ENCODE peak calls at places on chromosome 15, in five cellular contexts. One of them, this sample, is unnamed.

GRCh38 chr15:88657326-88658069 is 18.7 kb downstream of the ISG20 start:
- DNase-seq in IMR-90: peak; percentile 61
- DNase-seq in K562: peak; percentile 70
- DNase-seq in GM12878: no peak
- DNase-seq in SK-N-SH: peak; percentile 78
- DNase-seq in this sample: peak; percentile 78

GRCh38 chr15:65305776-65306175 is 1.3 kb downstream of the RNU5B-1 start:
- DNase-seq in IMR-90: no peak
- DNase-seq in K562: no peak
- DNase-seq in GM12878: no peak
- DNase-seq in SK-N-SH: no peak
- DNase-seq in this sample: no peak

GRCh38 chr15:76107169-76107568 is 47.4 kb downstream of the TMEM266 start:
- DNase-seq in IMR-90: no peak
- DNase-seq in K562: no peak
- DNase-seq in GM12878: no peak
- DNase-seq in SK-N-SH: no peak
- DNase-seq in this sample: no peak

GRCh38 chr15:68994149-68994548 is 20.3 kb upstream of the NOX5 start:
- DNase-seq in IMR-90: peak; percentile 39
- DNase-seq in K562: no peak
- DNase-seq in GM12878: no peak
- DNase-seq in SK-N-SH: no peak
- DNase-seq in this sample: no peak

GRCh38 chr15:25762015-25762662 is 101.0 kb downstream of the ATP10A start:
- DNase-seq in IMR-90: peak; percentile 27
- DNase-seq in K562: no peak
- DNase-seq in GM12878: no peak
- DNase-seq in SK-N-SH: no peak
- DNase-seq in this sample: no peak

GRCh38 chr15:66154581-66154980 is 99.0 kb downstream of the MEGF11 start:
- DNase-seq in IMR-90: no peak
- DNase-seq in K562: no peak
- DNase-seq in GM12878: no peak
- DNase-seq in SK-N-SH: no peak
- DNase-seq in this sample: no peak

GRCh38 chr15:58574612-58575011 is 142.8 kb downstream of the LIPC start:
- DNase-seq in IMR-90: no peak
- DNase-seq in K562: no peak
- DNase-seq in GM12878: no peak
- DNase-seq in SK-N-SH: no peak
- DNase-seq in this sample: peak; percentile 70

GRCh38 chr15:50107591-50108408 is 11.2 kb downstream of the ATP8B4 start:
- DNase-seq in IMR-90: no peak
- DNase-seq in K562: no peak
- DNase-seq in GM12878: peak; percentile 68
- DNase-seq in SK-N-SH: no peak
- DNase-seq in this sample: no peak

GRCh38 chr15:90013503-90013937 is 12.4 kb downstream of the ZNF710 start:
- DNase-seq in IMR-90: no peak
- DNase-seq in K562: no peak
- DNase-seq in GM12878: no peak
- DNase-seq in SK-N-SH: no peak
- DNase-seq in this sample: no peak

GRCh38 chr15:83658406-83658805 is 4.5 kb downstream of the ADAMTSL3 start:
- DNase-seq in IMR-90: no peak
- DNase-seq in K562: no peak
- DNase-seq in GM12878: no peak
- DNase-seq in SK-N-SH: no peak
- DNase-seq in this sample: no peak

GRCh38 chr15:60412807-60413597 is 15.2 kb upstream of the ANXA2 start:
- DNase-seq in IMR-90: no peak
- DNase-seq in K562: no peak
- DNase-seq in GM12878: no peak
- DNase-seq in SK-N-SH: no peak
- DNase-seq in this sample: no peak

GRCh38 chr15:67241132-67241855 is 13.2 kb downstream of the AAGAB start:
- DNase-seq in IMR-90: no peak
- DNase-seq in K562: no peak
- DNase-seq in GM12878: peak; percentile 80
- DNase-seq in SK-N-SH: no peak
- DNase-seq in this sample: no peak

GRCh38 chr15:99282129-99282528 is 30.8 kb downstream of the LRRC28 start:
- DNase-seq in IMR-90: no peak
- DNase-seq in K562: no peak
- DNase-seq in GM12878: no peak
- DNase-seq in SK-N-SH: no peak
- DNase-seq in this sample: no peak

GRCh38 chr15:50685976-50686467 is 575 bp downstream of the TRPM7 start:
- DNase-seq in IMR-90: peak; percentile 47
- DNase-seq in K562: peak; percentile 45
- DNase-seq in GM12878: peak; percentile 26
- DNase-seq in SK-N-SH: peak; percentile 70
- DNase-seq in this sample: peak; percentile 64

GRCh38 chr15:59680346-59680745 is 8.8 kb downstream of the BNIP2 start:
- DNase-seq in IMR-90: no peak
- DNase-seq in K562: no peak
- DNase-seq in GM12878: no peak
- DNase-seq in SK-N-SH: no peak
- DNase-seq in this sample: no peak

GRCh38 chr15:27463699-27464098 is 492.7 kb downstream of the GABRG3 start:
- DNase-seq in IMR-90: no peak
- DNase-seq in K562: no peak
- DNase-seq in GM12878: no peak
- DNase-seq in SK-N-SH: no peak
- DNase-seq in this sample: no peak

GRCh38 chr15:34815836-34816235 is 20.5 kb upstream of the ACTC1 start:
- DNase-seq in IMR-90: peak; percentile 69
- DNase-seq in K562: no peak
- DNase-seq in GM12878: no peak
- DNase-seq in SK-N-SH: no peak
- DNase-seq in this sample: no peak

GRCh38 chr15:82624008-82624407 is 23.2 kb downstream of the CPEB1 start:
- DNase-seq in IMR-90: no peak
- DNase-seq in K562: no peak
- DNase-seq in GM12878: no peak
- DNase-seq in SK-N-SH: no peak
- DNase-seq in this sample: no peak

GRCh38 chr15:63044645-63045437 is 2.3 kb downstream of the TPM1 start:
- DNase-seq in IMR-90: peak; percentile 68
- DNase-seq in K562: no peak
- DNase-seq in GM12878: no peak
- DNase-seq in SK-N-SH: no peak
- DNase-seq in this sample: no peak

GRCh38 chr15:63041982-63042878 is at the start of gene TPM1:
- DNase-seq in IMR-90: peak; percentile 93
- DNase-seq in K562: no peak
- DNase-seq in GM12878: no peak
- DNase-seq in SK-N-SH: peak; percentile 83
- DNase-seq in this sample: peak; percentile 95

GRCh38 chr15:63044077-63044644 is 1.6 kb downstream of the TPM1 start:
- DNase-seq in IMR-90: no peak
- DNase-seq in K562: no peak
- DNase-seq in GM12878: no peak
- DNase-seq in SK-N-SH: no peak
- DNase-seq in this sample: no peak

GRCh38 chr15:63042879-63043340 is 363 bp downstream of the TPM1 start:
- DNase-seq in IMR-90: no peak
- DNase-seq in K562: no peak
- DNase-seq in GM12878: no peak
- DNase-seq in SK-N-SH: peak; percentile 64
- DNase-seq in this sample: no peak

GRCh38 chr15:63043391-63044076 is 987 bp downstream of the TPM1 start:
- DNase-seq in IMR-90: no peak
- DNase-seq in K562: peak; percentile 16
- DNase-seq in GM12878: no peak
- DNase-seq in SK-N-SH: peak; percentile 60
- DNase-seq in this sample: no peak
- TF ChIP-seq RCOR1 in IMR-90: no peak
- TF ChIP-seq RCOR1 in K562: no peak
- TF ChIP-seq RCOR1 in GM12878: no peak
- TF ChIP-seq RCOR1 in SK-N-SH: no peak
- TF ChIP-seq RCOR1 in this sample: no peak

DNA sequence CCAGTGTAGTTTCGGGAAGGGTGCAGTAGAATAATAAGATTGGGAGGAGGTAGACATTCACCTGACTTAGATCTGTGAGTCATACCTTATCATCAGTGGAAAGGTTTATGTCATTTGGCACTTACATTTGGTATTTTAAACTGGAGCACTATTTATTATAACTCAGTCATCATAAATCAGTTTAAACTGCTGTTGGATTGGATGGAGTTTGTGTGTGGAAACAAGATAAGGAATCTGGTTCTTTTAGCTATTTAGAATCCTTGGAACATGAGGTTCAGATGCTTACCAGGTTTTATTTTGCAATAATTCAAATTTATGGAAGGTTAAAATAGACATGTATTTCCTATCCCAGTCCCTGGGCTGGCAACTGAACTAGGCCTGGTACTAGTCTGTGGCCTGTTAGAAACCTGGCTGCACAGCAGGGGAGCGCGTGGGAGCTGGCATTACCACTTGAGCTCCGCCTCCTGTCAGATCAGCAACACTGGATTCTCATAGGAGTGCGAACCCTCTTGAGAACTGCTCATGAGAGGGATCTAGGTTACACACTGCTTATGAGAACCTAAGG is 34.5 kb downstream of the ZFAND6 start:
- DNase-seq in IMR-90: no peak
- DNase-seq in K562: peak; percentile 9
- DNase-seq in GM12878: no peak
- DNase-seq in SK-N-SH: peak; percentile 23
- DNase-seq in this sample: no peak
- TF ChIP-seq RCOR1 in IMR-90: no peak
- TF ChIP-seq RCOR1 in K562: no peak
- TF ChIP-seq RCOR1 in GM12878: no peak
- TF ChIP-seq RCOR1 in SK-N-SH: no peak
- TF ChIP-seq RCOR1 in this sample: no peak

GRCh38 chr15:39706252-39706651 is 76.4 kb downstream of the FSIP1 start:
- DNase-seq in IMR-90: no peak
- DNase-seq in K562: peak; percentile 21
- DNase-seq in GM12878: no peak
- DNase-seq in SK-N-SH: no peak
- DNase-seq in this sample: no peak

GRCh38 chr15:39700301-39700700 is 82.3 kb downstream of the FSIP1 start:
- DNase-seq in IMR-90: no peak
- DNase-seq in K562: no peak
- DNase-seq in GM12878: no peak
- DNase-seq in SK-N-SH: no peak
- DNase-seq in this sample: no peak

GRCh38 chr15:39701988-39702387 is 80.7 kb downstream of the FSIP1 start:
- DNase-seq in IMR-90: no peak
- DNase-seq in K562: no peak
- DNase-seq in GM12878: no peak
- DNase-seq in SK-N-SH: no peak
- DNase-seq in this sample: no peak

GRCh38 chr15:39704235-39704634 is 78.4 kb downstream of the FSIP1 start:
- DNase-seq in IMR-90: no peak
- DNase-seq in K562: no peak
- DNase-seq in GM12878: no peak
- DNase-seq in SK-N-SH: no peak
- DNase-seq in this sample: no peak

GRCh38 chr15:39704684-39705083 is 78.0 kb downstream of the FSIP1 start:
- DNase-seq in IMR-90: peak; percentile 31
- DNase-seq in K562: peak; percentile 28
- DNase-seq in GM12878: no peak
- DNase-seq in SK-N-SH: no peak
- DNase-seq in this sample: peak; percentile 29
- TF ChIP-seq RCOR1 in IMR-90: no peak
- TF ChIP-seq RCOR1 in K562: peak; percentile 39
- TF ChIP-seq RCOR1 in GM12878: no peak
- TF ChIP-seq RCOR1 in SK-N-SH: no peak
- TF ChIP-seq RCOR1 in this sample: no peak

DNA sequence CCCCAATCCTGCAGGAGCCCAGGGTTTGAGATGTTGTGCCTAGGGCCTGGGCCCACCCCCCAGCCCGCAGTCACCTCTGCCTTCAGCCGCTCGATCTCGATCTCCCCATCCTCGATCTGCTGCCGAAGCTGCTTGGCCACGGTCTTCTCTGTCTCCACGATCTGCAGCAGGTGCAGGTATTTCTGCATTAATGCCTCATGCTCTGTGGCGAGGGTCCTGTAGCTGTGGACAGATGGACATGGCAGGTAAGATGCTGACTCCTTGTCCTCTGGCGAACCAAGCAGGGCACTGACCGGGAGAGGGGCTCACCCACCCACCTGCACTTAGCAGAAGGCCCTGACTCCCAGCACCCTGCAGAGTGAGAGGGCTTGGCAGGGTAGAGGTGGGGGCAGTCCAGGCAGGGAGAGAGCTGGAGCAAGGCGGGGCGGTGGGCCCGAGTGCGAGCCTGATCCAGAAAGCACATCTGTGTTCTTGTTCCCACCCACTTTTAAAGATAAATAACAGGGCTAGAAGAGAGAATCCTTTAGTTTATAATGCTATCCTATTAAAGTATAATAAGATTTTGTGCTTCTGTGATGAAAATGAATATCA is 32.2 kb downstream of the RASGRF1 start:
- DNase-seq in IMR-90: no peak
- DNase-seq in K562: no peak
- DNase-seq in GM12878: no peak
- DNase-seq in SK-N-SH: no peak
- DNase-seq in this sample: no peak
- TF ChIP-seq RCOR1 in IMR-90: no peak
- TF ChIP-seq RCOR1 in K562: no peak
- TF ChIP-seq RCOR1 in GM12878: no peak
- TF ChIP-seq RCOR1 in SK-N-SH: no peak
- TF ChIP-seq RCOR1 in this sample: no peak

DNA sequence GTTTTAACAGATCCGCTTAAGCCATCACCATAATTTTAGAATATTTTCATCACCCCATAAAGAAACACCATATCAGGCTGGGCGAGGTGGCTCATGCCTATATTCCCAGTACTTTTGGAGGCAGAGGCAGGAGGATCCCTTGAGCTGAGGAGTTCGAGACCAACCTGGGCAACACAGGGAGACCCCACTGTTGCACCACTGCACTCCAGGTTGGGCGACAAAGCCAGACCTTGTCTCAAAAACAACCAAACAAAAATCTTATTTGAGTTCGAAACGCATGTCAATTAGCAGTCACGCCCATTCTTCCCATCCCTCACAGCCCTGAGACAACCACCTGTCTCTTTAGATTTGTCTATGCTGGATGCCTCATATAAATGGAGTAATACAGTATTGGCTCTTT is 119.9 kb downstream of the KLF13 start:
- DNase-seq in IMR-90: no peak
- DNase-seq in K562: no peak
- DNase-seq in GM12878: no peak
- DNase-seq in SK-N-SH: no peak
- DNase-seq in this sample: no peak
- TF ChIP-seq RCOR1 in IMR-90: no peak
- TF ChIP-seq RCOR1 in K562: no peak
- TF ChIP-seq RCOR1 in GM12878: no peak
- TF ChIP-seq RCOR1 in SK-N-SH: no peak
- TF ChIP-seq RCOR1 in this sample: no peak

This sample was measured in A549.